ENCODE peak calls at places on chromosome 4, in seven cellular contexts. W, S, N, R, B, U and L are unnamed samples.

GRCh38 chr4:143023519-143023918 is 161.2 kb upstream of the USP38 start:
- DNase-seq in U (no peak), N (no peak), W (no peak), B (no peak), S (no peak), R (no peak), L (no peak)

GRCh38 chr4:152831416-152831815 is 51.7 kb downstream of the ARFIP1 start:
- DNase-seq in S (no peak), N (no peak), R (no peak), U (peak; percentile 48), W (no peak), B (no peak), L (no peak)

GRCh38 chr4:158729716-158730559 is 6.7 kb upstream of the PPID start:
- DNase-seq in S (peak; percentile 77), N (peak; percentile 59), R (peak; percentile 33), W (peak; percentile 55), B (no peak), U (peak; percentile 64), L (no peak)

GRCh38 chr4:80237992-80238391 is 28.5 kb upstream of the FGF5 start:
- DNase-seq in B (no peak), S (no peak), R (peak; percentile 78), N (peak; percentile 11), W (no peak), U (peak; percentile 94), L (peak; percentile 72)

GRCh38 chr4:60042941-60043340 is 1157.2 kb upstream of the ADGRL3 start:
- DNase-seq in W (no peak), S (no peak), N (no peak), B (no peak), R (no peak), U (no peak), L (no peak)

GRCh38 chr4:5988086-5988845 is 30.0 kb downstream of the C4orf50 start:
- DNase-seq in B (peak; percentile 59), U (no peak), N (peak; percentile 37), R (no peak), S (no peak), W (no peak), L (no peak)

GRCh38 chr4:53721276-53721675 is 130.0 kb upstream of the LNX1 start:
- DNase-seq in W (no peak), S (no peak), R (no peak), B (no peak), U (no peak), N (no peak), L (no peak)

GRCh38 chr4:15778191-15778741 is at the start of gene CD38:
- DNase-seq in W (peak; percentile 64), N (no peak), B (no peak), R (no peak), U (peak; percentile 21), S (peak; percentile 76), L (no peak)